ENCODE peak calls at places on chromosome 14, in nine cellular contexts. I, U, V, F, X, B, T, Z and R are unnamed samples.
A peak's percentile ranks its signal among the peaks of the same experiment; 100 is the strongest.

GRCh38 chr14:55580401-55581010 is 499 bp downstream of the KTN1 start:
- DNase-seq in F (peak; percentile 19), B (no peak), Z (peak; percentile 46), X (peak; percentile 80), V (peak; percentile 69), U (peak; percentile 30), T (peak; percentile 45), I (no peak), R (peak; percentile 43)

GRCh38 chr14:68978550-68978911 is 571 bp downstream of the ACTN1 start:
- DNase-seq in I (peak; percentile 62), X (peak; percentile 90), Z (peak; percentile 37), B (no peak), U (peak; percentile 43), F (peak; percentile 75), V (peak; percentile 83), T (peak; percentile 83), R (peak; percentile 92)

GRCh38 chr14:42994001-42994736 is 1387.5 kb downstream of the LRFN5 start:
- DNase-seq in I (peak; percentile 83), B (peak; percentile 79), V (no peak), Z (no peak), U (no peak), X (no peak), F (no peak), T (no peak), R (no peak)

GRCh38 chr14:68181395-68182326 is 362.1 kb downstream of the RAD51B start:
- DNase-seq in B (peak; percentile 38), T (no peak), V (no peak), F (no peak), Z (no peak), U (peak; percentile 58), X (no peak), I (peak; percentile 75), R (no peak)

GRCh38 chr14:104292084-104292970 is 153.9 kb downstream of the KIF26A start:
- DNase-seq in Z (no peak), B (no peak), T (no peak), V (peak; percentile 22), F (no peak), I (no peak), U (no peak), X (no peak), R (peak; percentile 66)

GRCh38 chr14:21525571-21525970 is 575 bp downstream of the SALL2 start:
- DNase-seq in F (no peak), B (peak; percentile 20), T (peak; percentile 55), I (peak; percentile 19), X (peak; percentile 59), U (no peak), Z (no peak), V (peak; percentile 53), R (no peak)

GRCh38 chr14:99838555-99839193 is 45.5 kb downstream of the EML1 start:
- DNase-seq in U (no peak), B (peak; percentile 59), V (no peak), F (no peak), T (peak; percentile 94), Z (no peak), I (peak; percentile 13), X (peak; percentile 88), R (peak; percentile 78)

GRCh38 chr14:72745991-72746980 is 147.6 kb downstream of the DPF3 start:
- DNase-seq in T (no peak), F (peak; percentile 2), U (peak; percentile 37), I (peak; percentile 91), Z (no peak), V (no peak), X (no peak), B (peak; percentile 84), R (no peak)

GRCh38 chr14:99784508-99784907 is 8.7 kb upstream of the EML1 start:
- DNase-seq in X (no peak), Z (no peak), B (no peak), T (no peak), F (no peak), I (no peak), U (no peak), V (no peak), R (no peak)

GRCh38 chr14:26389646-26390508 is 208.0 kb downstream of the NOVA1 start:
- DNase-seq in I (peak; percentile 65), U (no peak), F (no peak), Z (no peak), X (no peak), T (no peak), B (peak; percentile 4), V (no peak), R (no peak)

GRCh38 chr14:79528843-79529405 is 682.4 kb downstream of the DIO2 start:
- DNase-seq in X (no peak), Z (no peak), T (no peak), F (no peak), V (no peak), U (no peak), I (no peak), B (no peak), R (no peak)

GRCh38 chr14:83019744-83020414 is 1486.2 kb upstream of the SEL1L start:
- DNase-seq in I (no peak), B (no peak), X (no peak), V (no peak), T (no peak), F (no peak), Z (no peak), U (no peak), R (no peak)

GRCh38 chr14:69693145-69693544 is 73.8 kb upstream of the SRSF5 start:
- DNase-seq in B (no peak), I (peak; percentile 66), T (no peak), U (no peak), V (peak; percentile 59), F (no peak), Z (no peak), X (peak; percentile 34), R (no peak)

GRCh38 chr14:105570482-105570881 is 44.1 kb downstream of the TMEM121 start:
- DNase-seq in T (no peak), F (no peak), V (no peak), I (no peak), X (no peak), B (no peak), U (no peak), Z (no peak), R (no peak)

GRCh38 chr14:53608369-53608768 is 348.3 kb downstream of the BMP4 start:
- DNase-seq in T (no peak), B (no peak), F (no peak), V (no peak), Z (no peak), I (no peak), X (no peak), U (peak; percentile 93), R (no peak)

GRCh38 chr14:75452324-75452723 is 24.5 kb downstream of the JDP2 start:
- DNase-seq in I (no peak), V (no peak), B (no peak), F (no peak), X (no peak), U (no peak), T (no peak), Z (no peak), R (no peak)

GRCh38 chr14:95220663-95221231 is 63.4 kb upstream of the DICER1 start:
- DNase-seq in X (peak; percentile 20), Z (no peak), B (peak; percentile 23), V (no peak), U (no peak), F (no peak), T (peak; percentile 17), I (peak; percentile 15), R (no peak)

GRCh38 chr14:32332415-32333116 is 3.5 kb downstream of the AKAP6 start:
- DNase-seq in X (no peak), Z (no peak), T (no peak), B (no peak), U (peak; percentile 33), I (no peak), V (no peak), F (no peak), R (no peak)

GRCh38 chr14:32329146-32329545 is at the start of gene AKAP6:
- DNase-seq in U (no peak), Z (no peak), F (no peak), B (no peak), T (peak; percentile 50), X (peak; percentile 84), V (no peak), I (no peak), R (no peak)

GRCh38 chr14:32329690-32330290 is 692 bp downstream of the AKAP6 start:
- DNase-seq in B (no peak), I (no peak), V (no peak), Z (no peak), F (no peak), X (no peak), T (no peak), U (no peak), R (no peak)

GRCh38 chr14:32330356-32331226 is 1.5 kb downstream of the AKAP6 start:
- DNase-seq in T (no peak), B (no peak), F (no peak), U (no peak), I (no peak), X (peak; percentile 44), V (no peak), Z (no peak), R (no peak)

GRCh38 chr14:32331227-32331597 is 2.1 kb downstream of the AKAP6 start:
- DNase-seq in Z (no peak), B (no peak), X (peak; percentile 75), V (no peak), F (no peak), U (no peak), T (no peak), I (no peak), R (no peak)
- H3K27ac ChIP-seq in Z (no peak overlapping the region), B (no peak overlapping the region), X (peak overlapping the region; percentile 86), V (no peak overlapping the region), F (no peak overlapping the region), U (no peak overlapping the region), T (no peak overlapping the region), I (no peak overlapping the region), R (no peak overlapping the region)

GRCh38 chr14:76920572-76921175 is 94.5 kb downstream of the LRRC74A start:
- DNase-seq in U (no peak), T (peak; percentile 75), F (no peak), V (peak; percentile 54), B (no peak), X (peak; percentile 51), Z (no peak), I (no peak), R (no peak)
- H3K4me1 ChIP-seq in U (peaks cover 36% of the 10 kb centered on the region), T (peaks cover 70% of the 10 kb centered on the region), F (peaks cover 39% of the 10 kb centered on the region), V (peaks cover 50% of the 10 kb centered on the region), B (peaks cover 50% of the 10 kb centered on the region), X (peaks cover 65% of the 10 kb centered on the region), Z (peaks cover 19% of the 10 kb centered on the region), I (peaks cover 38% of the 10 kb centered on the region), R (peaks cover 34% of the 10 kb centered on the region)

GRCh38 chr14:37198273-37198598 is 499 bp downstream of the MIPOL1 start:
- DNase-seq in V (no peak), U (no peak), B (no peak), X (no peak), F (no peak), T (no peak), I (no peak), Z (no peak), R (no peak)
- TF ChIP-seq CTCF in V (no peak), U (peak; percentile 35), B (no peak), X (no peak), F (peak; percentile 4), T (no peak), I (no peak), Z (no peak), R (no peak)

GRCh38 chr14:52356025-52356424 is 41.9 kb downstream of the PTGER2 start:
- DNase-seq in B (peak; percentile 21), T (no peak), V (no peak), U (peak; percentile 48), Z (no peak), I (no peak), X (no peak), F (no peak), R (no peak)
- H3K27ac ChIP-seq in B (peak overlapping the region; percentile 89), T (no peak overlapping the region), V (no peak overlapping the region), U (no peak overlapping the region), Z (no peak overlapping the region), I (peak overlapping the region; percentile 71), X (no peak overlapping the region), F (no peak overlapping the region), R (no peak overlapping the region)

GRCh38 chr14:91318911-91319310 is 74.4 kb upstream of the GPR68 start:
- DNase-seq in T (no peak), I (no peak), B (no peak), F (no peak), U (no peak), V (no peak), Z (no peak), X (no peak), R (no peak)
- H3K4me1 ChIP-seq in T (no peaks in the 10 kb centered on the region), I (no peaks in the 10 kb centered on the region), B (no peaks in the 10 kb centered on the region), F (peaks cover 11% of the 10 kb centered on the region), U (peaks cover 10% of the 10 kb centered on the region), V (peaks cover 7% of the 10 kb centered on the region), Z (peaks cover 90% of the 10 kb centered on the region), X (peaks cover 3% of the 10 kb centered on the region), R (peaks cover 45% of the 10 kb centered on the region)